ENCODE peak calls at places on chromosome 12, in eight cellular contexts. B is tibial nerve, M is body of pancreas, Y is ovary, W is A549, F is stomach, A is thyroid gland, E is upper lobe of left lung. L is an unnamed sample. For H3K4me1, the result is how much of the 10 kb centered on the place peaks cover.

GRCh38 chr12:2233034-2233433 is 180.2 kb downstream of the CACNA1C start:
- DNase-seq in B (no peak), M (no peak), Y (no peak), W (no peak), F (no peak), A (no peak), E (no peak), L (no peak)

GRCh38 chr12:85968606-85969005 is 94.5 kb downstream of the NTS start:
- DNase-seq in B (no peak), M (no peak), Y (no peak), W (no peak), F (no peak), A (no peak), E (no peak), L (no peak)

GRCh38 chr12:48969160-48969771 is 2.3 kb downstream of the WNT10B start:
- DNase-seq in B (no peak), M (no peak), Y (no peak), W (no peak), F (no peak), A (no peak), E (no peak), L (no peak)

GRCh38 chr12:12804011-12804410 is 9.1 kb upstream of the DDX47 start:
- DNase-seq in B (no peak), M (no peak), Y (no peak), W (peak), F (no peak), A (no peak), E (no peak), L (no peak)

GRCh38 chr12:56221233-56221756 is 427 bp downstream of the RNF41 start:
- DNase-seq in B (peak), M (peak), Y (peak), W (peak), F (peak), A (peak), E (peak), L (peak)

GRCh38 chr12:101480849-101481248 is 5.7 kb downstream of the SPIC start:
- DNase-seq in B (no peak), M (no peak), Y (no peak), W (no peak), F (no peak), A (no peak), E (no peak), L (no peak)

GRCh38 chr12:121755591-121755990 is 37.9 kb downstream of the RHOF start:
- DNase-seq in B (no peak), M (no peak), Y (no peak), W (no peak), F (no peak), A (no peak), E (no peak), L (no peak)

GRCh38 chr12:89779090-89779489 is 70.5 kb upstream of the ATP2B1 start:
- DNase-seq in B (no peak), M (no peak), Y (no peak), W (peak), F (no peak), A (no peak), E (no peak), L (no peak)

GRCh38 chr12:42473130-42473529 is 116.4 kb downstream of the PRICKLE1 start:
- DNase-seq in B (no peak), M (no peak), Y (no peak), W (no peak), F (no peak), A (no peak), E (no peak), L (no peak)

GRCh38 chr12:104218935-104219334 is 3.4 kb downstream of the TXNRD1 start:
- DNase-seq in B (no peak), M (no peak), Y (no peak), W (no peak), F (no peak), A (no peak), E (no peak), L (no peak)

DNA sequence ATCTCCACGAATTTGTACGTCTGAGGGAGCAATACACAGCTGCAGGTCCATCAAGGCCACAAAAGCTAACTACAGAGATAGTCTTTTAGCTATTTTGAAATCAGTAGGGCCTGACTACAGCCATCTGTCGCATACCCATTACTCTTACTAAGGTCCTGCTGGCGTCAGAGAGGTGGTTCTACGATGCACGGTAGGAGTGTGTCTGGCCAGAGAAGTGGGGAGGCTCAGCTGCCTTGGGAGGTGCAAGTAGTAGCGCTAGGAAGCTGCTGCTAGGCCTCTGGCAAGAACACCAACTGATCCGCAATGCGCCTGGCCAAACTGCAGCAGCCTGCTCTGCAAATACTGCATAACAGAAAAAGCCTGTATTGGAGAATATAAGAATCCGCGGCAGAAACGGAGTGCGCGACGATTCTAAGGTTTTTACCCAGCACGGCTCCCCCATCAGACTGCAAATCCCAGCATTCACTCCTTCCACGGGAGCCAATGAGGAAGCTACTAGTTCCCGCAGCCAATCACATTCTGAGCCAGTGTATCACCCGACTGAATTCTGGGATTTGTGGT is 743 bp upstream of the CAND1 start:
- DNase-seq in B (peak), M (peak), Y (peak), W (peak), F (peak), A (peak), E (no peak), L (peak)
- TF ChIP-seq POLR2A in B (no peak), M (peak), Y (no peak), W (no peak), F (no peak), A (no peak), E (no peak), L (no peak)

GRCh38 chr12:51524386-51524901 is 66.6 kb upstream of the SCN8A start:
- DNase-seq in B (no peak), M (no peak), Y (no peak), W (no peak), F (no peak), A (no peak), E (no peak), L (no peak)

GRCh38 chr12:51522696-51523095 is 68.3 kb upstream of the SCN8A start:
- DNase-seq in B (no peak), M (no peak), Y (no peak), W (no peak), F (no peak), A (no peak), E (no peak), L (no peak)

GRCh38 chr12:51520576-51521325 is 70.3 kb upstream of the SCN8A start:
- DNase-seq in B (no peak), M (no peak), Y (no peak), W (no peak), F (no peak), A (no peak), E (no peak), L (no peak)

GRCh38 chr12:51519755-51520154 is 71.3 kb upstream of the SCN8A start:
- DNase-seq in B (no peak), M (no peak), Y (no peak), W (no peak), F (no peak), A (no peak), E (no peak), L (no peak)

GRCh38 chr12:51521554-51522276 is 69.3 kb upstream of the SCN8A start:
- DNase-seq in B (no peak), M (no peak), Y (no peak), W (no peak), F (no peak), A (no peak), E (no peak), L (no peak)
- TF ChIP-seq CTCF in B (no peak), M (no peak), Y (no peak), W (peak), F (no peak), A (no peak), E (no peak), L (no peak)

DNA sequence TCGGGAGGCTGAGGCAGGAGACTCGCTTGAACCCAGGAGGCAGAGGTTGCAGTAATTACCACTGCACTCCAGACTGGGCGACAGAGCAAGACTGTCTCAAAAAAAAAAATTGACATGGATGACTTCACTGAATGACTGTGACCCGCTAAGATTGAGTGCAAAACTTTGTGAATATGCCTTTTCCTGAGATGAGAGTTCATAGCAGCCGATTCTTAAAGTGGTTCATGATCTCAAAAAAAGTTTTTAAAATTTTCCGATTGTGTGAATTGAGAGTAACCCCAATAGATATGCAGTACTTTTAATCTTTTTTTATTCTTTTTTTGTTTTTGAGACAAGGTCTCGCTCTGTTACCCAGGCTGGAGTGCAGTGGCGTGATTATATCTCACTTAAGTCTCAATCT is 1.2 kb downstream of the TCTN1 start:
- DNase-seq in B (no peak), M (no peak), Y (no peak), W (no peak), F (no peak), A (no peak), E (no peak), L (no peak)
- H3K4me1 ChIP-seq in B (under half), M (under half), Y (under half), W (under half), F (under half), A (under half), E (under half), L (under half)

GRCh38 chr12:74292351-74293194 is 245.1 kb upstream of the ATXN7L3B start:
- DNase-seq in B (no peak), M (no peak), Y (no peak), W (no peak), F (no peak), A (no peak), E (peak), L (no peak)
- TF ChIP-seq POLR2A in B (no peak), M (no peak), Y (no peak), W (no peak), F (no peak), A (no peak), E (no peak), L (no peak)

GRCh38 chr12:62933220-62933870 is 1.6 kb downstream of the PPM1H start:
- DNase-seq in B (no peak), M (peak), Y (no peak), W (peak), F (peak), A (peak), E (no peak), L (peak)

GRCh38 chr12:62931481-62931880 is 3.5 kb downstream of the PPM1H start:
- DNase-seq in B (no peak), M (no peak), Y (no peak), W (no peak), F (no peak), A (no peak), E (no peak), L (no peak)

GRCh38 chr12:62933871-62934798 is 815 bp downstream of the PPM1H start:
- DNase-seq in B (no peak), M (peak), Y (peak), W (peak), F (peak), A (peak), E (peak), L (peak)

GRCh38 chr12:62930546-62931425 is 4.2 kb downstream of the PPM1H start:
- DNase-seq in B (no peak), M (no peak), Y (no peak), W (no peak), F (no peak), A (no peak), E (no peak), L (no peak)

DNA sequence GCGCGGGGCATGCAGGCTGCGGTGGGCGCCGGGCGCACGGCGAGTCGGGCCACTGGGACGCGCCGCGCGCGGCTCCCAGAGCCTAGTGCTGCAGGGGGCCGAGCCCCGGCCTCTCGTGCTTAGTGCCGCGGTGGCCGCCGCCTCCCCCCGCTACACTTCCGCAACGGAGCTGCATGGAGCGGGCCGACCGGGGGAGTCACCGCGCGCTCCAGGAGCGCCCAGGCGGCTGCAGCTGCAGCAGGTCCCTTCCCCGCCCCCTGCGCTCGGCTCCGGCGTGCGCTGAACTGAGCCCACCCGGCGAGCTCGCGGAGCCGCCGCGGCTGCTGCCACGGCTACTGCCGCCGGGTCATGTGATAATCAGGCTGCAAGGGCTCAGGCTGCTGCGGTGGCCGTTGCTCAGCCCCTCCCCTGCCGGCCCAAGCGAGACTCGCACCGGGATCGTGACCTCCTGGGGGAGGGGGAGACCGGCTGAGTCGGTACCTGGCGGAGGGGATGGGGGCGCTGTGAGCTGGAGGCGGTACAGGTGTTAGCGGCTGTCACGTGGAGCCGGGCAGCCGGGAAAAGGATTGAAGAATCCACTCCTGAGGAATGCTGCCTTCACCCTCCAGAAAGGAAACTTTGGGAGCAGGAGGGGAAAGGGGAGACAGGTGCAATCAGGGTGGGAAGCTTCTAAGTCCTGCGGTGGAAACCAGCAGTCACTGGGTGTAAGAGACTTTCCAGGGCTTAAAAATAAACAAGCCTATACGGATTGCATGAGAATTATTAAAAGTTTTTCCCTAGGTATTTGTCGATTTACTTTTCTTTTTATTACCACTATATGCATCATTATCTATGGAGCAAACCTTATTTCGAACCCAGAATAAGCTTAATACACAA is at the start of gene PPM1H:
- DNase-seq in B (no peak), M (peak), Y (peak), W (peak), F (peak), A (peak), E (peak), L (peak)
- TF ChIP-seq CTCF in B (peak), M (peak), Y (no peak), W (peak), F (peak), A (peak), E (peak), L (peak)